ENCODE peak calls at places on chromosomes 7 and 10, in nine cellular contexts. One of them, this sample, is unnamed.

GRCh38 chr10:87744606-87745005 is 73.4 kb downstream of the ATAD1 start:
- DNase-seq in glutamatergic neuron: no peak
- DNase-seq in SK-MEL-5: no peak
- DNase-seq in ELF-1: no peak
- DNase-seq in COR-L47: no peak
- DNase-seq in substantia nigra: no peak
- DNase-seq in HS-5: no peak
- DNase-seq in fibroblast of villous mesenchyme: no peak
- DNase-seq in T-helper 9 cell: no peak
- DNase-seq in this sample: no peak

GRCh38 chr7:60706-61105 is 131.7 kb upstream of the FAM20C start:
- DNase-seq in glutamatergic neuron: no peak
- DNase-seq in SK-MEL-5: no peak
- DNase-seq in ELF-1: no peak
- DNase-seq in COR-L47: no peak
- DNase-seq in substantia nigra: no peak
- DNase-seq in HS-5: no peak
- DNase-seq in fibroblast of villous mesenchyme: no peak
- DNase-seq in T-helper 9 cell: no peak
- DNase-seq in this sample: no peak

GRCh38 chr7:28107960-28108359 is 72.6 kb downstream of the JAZF1 start:
- DNase-seq in glutamatergic neuron: no peak
- DNase-seq in SK-MEL-5: no peak
- DNase-seq in ELF-1: no peak
- DNase-seq in COR-L47: no peak
- DNase-seq in substantia nigra: no peak
- DNase-seq in HS-5: no peak
- DNase-seq in fibroblast of villous mesenchyme: no peak
- DNase-seq in T-helper 9 cell: no peak
- DNase-seq in this sample: no peak

GRCh38 chr10:70651661-70652060 is 20.6 kb upstream of the ADAMTS14 start:
- DNase-seq in glutamatergic neuron: no peak
- DNase-seq in SK-MEL-5: no peak
- DNase-seq in ELF-1: no peak
- DNase-seq in COR-L47: no peak
- DNase-seq in substantia nigra: no peak
- DNase-seq in HS-5: no peak
- DNase-seq in fibroblast of villous mesenchyme: no peak
- DNase-seq in T-helper 9 cell: no peak
- DNase-seq in this sample: no peak

GRCh38 chr10:60298408-60299389 is 91.0 kb downstream of the ANK3 start:
- DNase-seq in glutamatergic neuron: no peak
- DNase-seq in SK-MEL-5: no peak
- DNase-seq in ELF-1: no peak
- DNase-seq in COR-L47: no peak
- DNase-seq in substantia nigra: no peak
- DNase-seq in HS-5: no peak
- DNase-seq in fibroblast of villous mesenchyme: no peak
- DNase-seq in T-helper 9 cell: no peak
- DNase-seq in this sample: no peak

GRCh38 chr7:135964254-135964653 is 12.9 kb downstream of the MTPN start:
- DNase-seq in glutamatergic neuron: no peak
- DNase-seq in SK-MEL-5: no peak
- DNase-seq in ELF-1: no peak
- DNase-seq in COR-L47: no peak
- DNase-seq in substantia nigra: no peak
- DNase-seq in HS-5: no peak
- DNase-seq in fibroblast of villous mesenchyme: peak; percentile 33
- DNase-seq in T-helper 9 cell: no peak
- DNase-seq in this sample: no peak

GRCh38 chr10:69101451-69102095 is 13.7 kb downstream of the SRGN start:
- DNase-seq in glutamatergic neuron: no peak
- DNase-seq in SK-MEL-5: no peak
- DNase-seq in ELF-1: no peak
- DNase-seq in COR-L47: no peak
- DNase-seq in substantia nigra: no peak
- DNase-seq in HS-5: no peak
- DNase-seq in fibroblast of villous mesenchyme: peak; percentile 41
- DNase-seq in T-helper 9 cell: no peak
- DNase-seq in this sample: no peak

GRCh38 chr7:150631084-150631824 is 931 bp downstream of the GIMAP6 start:
- DNase-seq in glutamatergic neuron: no peak
- DNase-seq in SK-MEL-5: no peak
- DNase-seq in ELF-1: no peak
- DNase-seq in COR-L47: no peak
- DNase-seq in substantia nigra: no peak
- DNase-seq in HS-5: no peak
- DNase-seq in fibroblast of villous mesenchyme: no peak
- DNase-seq in T-helper 9 cell: no peak
- DNase-seq in this sample: peak; percentile 8

GRCh38 chr10:24382979-24383663 is 174.2 kb downstream of the KIAA1217 start:
- DNase-seq in glutamatergic neuron: no peak
- DNase-seq in SK-MEL-5: no peak
- DNase-seq in ELF-1: peak; percentile 81
- DNase-seq in COR-L47: no peak
- DNase-seq in substantia nigra: no peak
- DNase-seq in HS-5: no peak
- DNase-seq in fibroblast of villous mesenchyme: no peak
- DNase-seq in T-helper 9 cell: no peak
- DNase-seq in this sample: no peak

GRCh38 chr7:95863-96260 is 96.5 kb upstream of the FAM20C start:
- DNase-seq in glutamatergic neuron: no peak
- DNase-seq in SK-MEL-5: no peak
- DNase-seq in ELF-1: no peak
- DNase-seq in COR-L47: no peak
- DNase-seq in substantia nigra: no peak
- DNase-seq in HS-5: no peak
- DNase-seq in fibroblast of villous mesenchyme: no peak
- DNase-seq in T-helper 9 cell: no peak
- DNase-seq in this sample: no peak

GRCh38 chr7:18345641-18346234 is 149.8 kb upstream of the HDAC9 start:
- DNase-seq in glutamatergic neuron: peak; percentile 39
- DNase-seq in SK-MEL-5: peak; percentile 89
- DNase-seq in ELF-1: peak; percentile 53
- DNase-seq in COR-L47: peak; percentile 53
- DNase-seq in substantia nigra: no peak
- DNase-seq in HS-5: peak; percentile 42
- DNase-seq in fibroblast of villous mesenchyme: peak; percentile 47
- DNase-seq in T-helper 9 cell: no peak
- DNase-seq in this sample: peak; percentile 35

GRCh38 chr10:91389636-91390512 is 20.3 kb upstream of the HECTD2 start:
- DNase-seq in glutamatergic neuron: no peak
- DNase-seq in SK-MEL-5: peak; percentile 62
- DNase-seq in ELF-1: no peak
- DNase-seq in COR-L47: peak; percentile 29
- DNase-seq in substantia nigra: no peak
- DNase-seq in HS-5: no peak
- DNase-seq in fibroblast of villous mesenchyme: peak; percentile 72
- DNase-seq in T-helper 9 cell: no peak
- DNase-seq in this sample: peak; percentile 50

GRCh38 chr7:130345725-130346124 is 1.1 kb downstream of the CPA5 start:
- DNase-seq in glutamatergic neuron: no peak
- DNase-seq in SK-MEL-5: no peak
- DNase-seq in ELF-1: no peak
- DNase-seq in COR-L47: no peak
- DNase-seq in substantia nigra: no peak
- DNase-seq in HS-5: no peak
- DNase-seq in fibroblast of villous mesenchyme: no peak
- DNase-seq in T-helper 9 cell: no peak
- DNase-seq in this sample: no peak

GRCh38 chr7:1086588-1087461 is 1.1 kb upstream of the GPER1 start:
- DNase-seq in glutamatergic neuron: peak; percentile 84
- DNase-seq in SK-MEL-5: peak; percentile 72
- DNase-seq in ELF-1: peak; percentile 89
- DNase-seq in COR-L47: no peak
- DNase-seq in substantia nigra: peak; percentile 32
- DNase-seq in HS-5: peak; percentile 25
- DNase-seq in fibroblast of villous mesenchyme: peak; percentile 66
- DNase-seq in T-helper 9 cell: peak; percentile 72
- DNase-seq in this sample: peak; percentile 39

GRCh38 chr7:44712012-44712411 is 36.6 kb upstream of the ZMIZ2 start:
- DNase-seq in glutamatergic neuron: no peak
- DNase-seq in SK-MEL-5: no peak
- DNase-seq in ELF-1: peak; percentile 46
- DNase-seq in COR-L47: no peak
- DNase-seq in substantia nigra: no peak
- DNase-seq in HS-5: no peak
- DNase-seq in fibroblast of villous mesenchyme: peak; percentile 12
- DNase-seq in T-helper 9 cell: no peak
- DNase-seq in this sample: no peak

GRCh38 chr10:72340510-72340895 is 14.2 kb downstream of the DNAJB12 start:
- DNase-seq in glutamatergic neuron: peak; percentile 86
- DNase-seq in SK-MEL-5: peak; percentile 67
- DNase-seq in ELF-1: peak; percentile 82
- DNase-seq in COR-L47: peak; percentile 5
- DNase-seq in substantia nigra: peak; percentile 34
- DNase-seq in HS-5: no peak
- DNase-seq in fibroblast of villous mesenchyme: peak; percentile 47
- DNase-seq in T-helper 9 cell: peak; percentile 76
- DNase-seq in this sample: no peak

GRCh38 chr7:123823898-123824753 is 20.8 kb upstream of the HYAL4 start:
- DNase-seq in glutamatergic neuron: no peak
- DNase-seq in SK-MEL-5: no peak
- DNase-seq in ELF-1: no peak
- DNase-seq in COR-L47: no peak
- DNase-seq in substantia nigra: no peak
- DNase-seq in HS-5: no peak
- DNase-seq in fibroblast of villous mesenchyme: no peak
- DNase-seq in T-helper 9 cell: no peak
- DNase-seq in this sample: no peak

GRCh38 chr7:77157446-77157845 is 35.0 kb downstream of the CCDC146 start:
- DNase-seq in glutamatergic neuron: no peak
- DNase-seq in SK-MEL-5: no peak
- DNase-seq in ELF-1: no peak
- DNase-seq in COR-L47: no peak
- DNase-seq in substantia nigra: no peak
- DNase-seq in HS-5: no peak
- DNase-seq in fibroblast of villous mesenchyme: no peak
- DNase-seq in T-helper 9 cell: no peak
- DNase-seq in this sample: no peak

GRCh38 chr7:832292-832967 is at the start of gene SUN1:
- DNase-seq in glutamatergic neuron: no peak
- DNase-seq in SK-MEL-5: no peak
- DNase-seq in ELF-1: no peak
- DNase-seq in COR-L47: no peak
- DNase-seq in substantia nigra: no peak
- DNase-seq in HS-5: peak; percentile 67
- DNase-seq in fibroblast of villous mesenchyme: peak; percentile 69
- DNase-seq in T-helper 9 cell: peak; percentile 34
- DNase-seq in this sample: no peak

GRCh38 chr10:61612009-61612408 is 50.7 kb upstream of the CABCOCO1 start:
- DNase-seq in glutamatergic neuron: no peak
- DNase-seq in SK-MEL-5: no peak
- DNase-seq in ELF-1: no peak
- DNase-seq in COR-L47: no peak
- DNase-seq in substantia nigra: no peak
- DNase-seq in HS-5: no peak
- DNase-seq in fibroblast of villous mesenchyme: no peak
- DNase-seq in T-helper 9 cell: no peak
- DNase-seq in this sample: no peak

GRCh38 chr7:1987084-1987535 is 245.6 kb downstream of the MAD1L1 start:
- DNase-seq in glutamatergic neuron: peak; percentile 9
- DNase-seq in SK-MEL-5: no peak
- DNase-seq in ELF-1: no peak
- DNase-seq in COR-L47: no peak
- DNase-seq in substantia nigra: no peak
- DNase-seq in HS-5: no peak
- DNase-seq in fibroblast of villous mesenchyme: no peak
- DNase-seq in T-helper 9 cell: no peak
- DNase-seq in this sample: no peak

GRCh38 chr10:71253981-71254818 is 41.8 kb downstream of the UNC5B start:
- DNase-seq in glutamatergic neuron: no peak
- DNase-seq in SK-MEL-5: no peak
- DNase-seq in ELF-1: no peak
- DNase-seq in COR-L47: peak; percentile 30
- DNase-seq in substantia nigra: no peak
- DNase-seq in HS-5: no peak
- DNase-seq in fibroblast of villous mesenchyme: no peak
- DNase-seq in T-helper 9 cell: no peak
- DNase-seq in this sample: no peak

GRCh38 chr7:39304683-39305405 is 261.4 kb upstream of the YAE1 start:
- DNase-seq in glutamatergic neuron: no peak
- DNase-seq in SK-MEL-5: no peak
- DNase-seq in ELF-1: no peak
- DNase-seq in COR-L47: no peak
- DNase-seq in substantia nigra: no peak
- DNase-seq in HS-5: no peak
- DNase-seq in fibroblast of villous mesenchyme: no peak
- DNase-seq in T-helper 9 cell: no peak
- DNase-seq in this sample: no peak

GRCh38 chr7:146375155-146375554 is 258.6 kb downstream of the CNTNAP2 start:
- DNase-seq in glutamatergic neuron: no peak
- DNase-seq in SK-MEL-5: no peak
- DNase-seq in ELF-1: no peak
- DNase-seq in COR-L47: peak; percentile 2
- DNase-seq in substantia nigra: no peak
- DNase-seq in HS-5: no peak
- DNase-seq in fibroblast of villous mesenchyme: no peak
- DNase-seq in T-helper 9 cell: no peak
- DNase-seq in this sample: no peak

GRCh38 chr10:33661580-33662269 is 327.3 kb upstream of the NRP1 start:
- DNase-seq in glutamatergic neuron: peak; percentile 28
- DNase-seq in SK-MEL-5: peak; percentile 38
- DNase-seq in ELF-1: peak; percentile 72
- DNase-seq in COR-L47: peak; percentile 13
- DNase-seq in substantia nigra: peak; percentile 18
- DNase-seq in HS-5: no peak
- DNase-seq in fibroblast of villous mesenchyme: no peak
- DNase-seq in T-helper 9 cell: no peak
- DNase-seq in this sample: peak; percentile 70

GRCh38 chr10:103816431-103816830 is 38.9 kb downstream of the SH3PXD2A start:
- DNase-seq in glutamatergic neuron: no peak
- DNase-seq in SK-MEL-5: no peak
- DNase-seq in ELF-1: no peak
- DNase-seq in COR-L47: no peak
- DNase-seq in substantia nigra: no peak
- DNase-seq in HS-5: no peak
- DNase-seq in fibroblast of villous mesenchyme: peak; percentile 21
- DNase-seq in T-helper 9 cell: no peak
- DNase-seq in this sample: no peak

GRCh38 chr10:71606721-71607430 is 112.7 kb downstream of the C10orf105 start:
- DNase-seq in glutamatergic neuron: no peak
- DNase-seq in SK-MEL-5: no peak
- DNase-seq in ELF-1: no peak
- DNase-seq in COR-L47: no peak
- DNase-seq in substantia nigra: no peak
- DNase-seq in HS-5: no peak
- DNase-seq in fibroblast of villous mesenchyme: no peak
- DNase-seq in T-helper 9 cell: no peak
- DNase-seq in this sample: no peak

GRCh38 chr10:132890301-132890700 is 52.1 kb downstream of the CFAP46 start:
- DNase-seq in glutamatergic neuron: no peak
- DNase-seq in SK-MEL-5: no peak
- DNase-seq in ELF-1: no peak
- DNase-seq in COR-L47: no peak
- DNase-seq in substantia nigra: no peak
- DNase-seq in HS-5: no peak
- DNase-seq in fibroblast of villous mesenchyme: no peak
- DNase-seq in T-helper 9 cell: no peak
- DNase-seq in this sample: no peak

GRCh38 chr7:157865351-157866165 is 528.8 kb downstream of the DNAJB6 start:
- DNase-seq in glutamatergic neuron: peak; percentile 5
- DNase-seq in SK-MEL-5: no peak
- DNase-seq in ELF-1: no peak
- DNase-seq in COR-L47: no peak
- DNase-seq in substantia nigra: no peak
- DNase-seq in HS-5: no peak
- DNase-seq in fibroblast of villous mesenchyme: no peak
- DNase-seq in T-helper 9 cell: no peak
- DNase-seq in this sample: no peak

GRCh38 chr10:132839061-132839460 is 53.1 kb upstream of the NKX6-2 start:
- DNase-seq in glutamatergic neuron: no peak
- DNase-seq in SK-MEL-5: no peak
- DNase-seq in ELF-1: no peak
- DNase-seq in COR-L47: no peak
- DNase-seq in substantia nigra: no peak
- DNase-seq in HS-5: no peak
- DNase-seq in fibroblast of villous mesenchyme: no peak
- DNase-seq in T-helper 9 cell: no peak
- DNase-seq in this sample: no peak

GRCh38 chr10:70232155-70232858 is 922 bp downstream of the PPA1 start:
- DNase-seq in glutamatergic neuron: no peak
- DNase-seq in SK-MEL-5: peak; percentile 9
- DNase-seq in ELF-1: peak; percentile 60
- DNase-seq in COR-L47: peak; percentile 10
- DNase-seq in substantia nigra: no peak
- DNase-seq in HS-5: no peak
- DNase-seq in fibroblast of villous mesenchyme: peak; percentile 74
- DNase-seq in T-helper 9 cell: peak; percentile 8
- DNase-seq in this sample: no peak